ENCODE peak calls at places on chromosomes 4 and X, in nine cellular contexts. One of them, this sample, is unnamed.

GRCh38 chrX:46255066-46255465 is 290.2 kb downstream of the ZNF674 start:
- DNase-seq in M059J: no peak
- DNase-seq in dorsolateral prefrontal cortex: no peak
- DNase-seq in progenitor cell of endocrine pancreas: no peak
- DNase-seq in occipital lobe: no peak
- DNase-seq in kidney tubule cell: no peak
- DNase-seq in uterus: no peak
- DNase-seq in stimulated activated CD4-positive, alpha-beta T cell treated with anti-CD3 and anti-CD28 coated beads, Interleukin-1b, Interleukin-23, amount 100 ng/mL, for 1 hour: no peak
- DNase-seq in iPS-NIHi11: no peak
- DNase-seq in this sample: no peak

GRCh38 chr4:40458683-40459082 is 123.5 kb downstream of the CHRNA9 start:
- DNase-seq in M059J: no peak
- DNase-seq in dorsolateral prefrontal cortex: no peak
- DNase-seq in progenitor cell of endocrine pancreas: no peak
- DNase-seq in occipital lobe: no peak
- DNase-seq in kidney tubule cell: no peak
- DNase-seq in uterus: no peak
- DNase-seq in stimulated activated CD4-positive, alpha-beta T cell treated with anti-CD3 and anti-CD28 coated beads, Interleukin-1b, Interleukin-23, amount 100 ng/mL, for 1 hour: no peak
- DNase-seq in iPS-NIHi11: no peak
- DNase-seq in this sample: no peak

GRCh38 chrX:123673813-123674212 is 59.0 kb downstream of the THOC2 start:
- DNase-seq in M059J: no peak
- DNase-seq in dorsolateral prefrontal cortex: no peak
- DNase-seq in progenitor cell of endocrine pancreas: no peak
- DNase-seq in occipital lobe: no peak
- DNase-seq in kidney tubule cell: no peak
- DNase-seq in uterus: no peak
- DNase-seq in stimulated activated CD4-positive, alpha-beta T cell treated with anti-CD3 and anti-CD28 coated beads, Interleukin-1b, Interleukin-23, amount 100 ng/mL, for 1 hour: no peak
- DNase-seq in iPS-NIHi11: no peak
- DNase-seq in this sample: no peak

GRCh38 chr4:113637363-113637762 is 124.2 kb downstream of the CAMK2D start:
- DNase-seq in M059J: peak; percentile 35
- DNase-seq in dorsolateral prefrontal cortex: no peak
- DNase-seq in progenitor cell of endocrine pancreas: no peak
- DNase-seq in occipital lobe: no peak
- DNase-seq in kidney tubule cell: no peak
- DNase-seq in uterus: no peak
- DNase-seq in stimulated activated CD4-positive, alpha-beta T cell treated with anti-CD3 and anti-CD28 coated beads, Interleukin-1b, Interleukin-23, amount 100 ng/mL, for 1 hour: no peak
- DNase-seq in iPS-NIHi11: no peak
- DNase-seq in this sample: no peak

GRCh38 chr4:81040175-81040659 is 9.7 kb downstream of the BMP3 start:
- DNase-seq in M059J: peak; percentile 22
- DNase-seq in dorsolateral prefrontal cortex: no peak
- DNase-seq in progenitor cell of endocrine pancreas: no peak
- DNase-seq in occipital lobe: no peak
- DNase-seq in kidney tubule cell: peak; percentile 48
- DNase-seq in uterus: no peak
- DNase-seq in stimulated activated CD4-positive, alpha-beta T cell treated with anti-CD3 and anti-CD28 coated beads, Interleukin-1b, Interleukin-23, amount 100 ng/mL, for 1 hour: no peak
- DNase-seq in iPS-NIHi11: peak; percentile 29
- DNase-seq in this sample: no peak

GRCh38 chr4:186596346-186596745 is 41.0 kb upstream of the MTNR1A start:
- DNase-seq in M059J: no peak
- DNase-seq in dorsolateral prefrontal cortex: no peak
- DNase-seq in progenitor cell of endocrine pancreas: no peak
- DNase-seq in occipital lobe: no peak
- DNase-seq in kidney tubule cell: no peak
- DNase-seq in uterus: no peak
- DNase-seq in stimulated activated CD4-positive, alpha-beta T cell treated with anti-CD3 and anti-CD28 coated beads, Interleukin-1b, Interleukin-23, amount 100 ng/mL, for 1 hour: no peak
- DNase-seq in iPS-NIHi11: no peak
- DNase-seq in this sample: no peak

GRCh38 chrX:49058794-49059193 is at the start of gene CCDC120:
- DNase-seq in M059J: no peak
- DNase-seq in dorsolateral prefrontal cortex: no peak
- DNase-seq in progenitor cell of endocrine pancreas: no peak
- DNase-seq in occipital lobe: no peak
- DNase-seq in kidney tubule cell: peak; percentile 57
- DNase-seq in uterus: no peak
- DNase-seq in stimulated activated CD4-positive, alpha-beta T cell treated with anti-CD3 and anti-CD28 coated beads, Interleukin-1b, Interleukin-23, amount 100 ng/mL, for 1 hour: no peak
- DNase-seq in iPS-NIHi11: peak; percentile 68
- DNase-seq in this sample: no peak

GRCh38 chrX:132488092-132488749 is 617 bp downstream of the MBNL3 start:
- DNase-seq in M059J: peak; percentile 58
- DNase-seq in dorsolateral prefrontal cortex: no peak
- DNase-seq in progenitor cell of endocrine pancreas: no peak
- DNase-seq in occipital lobe: no peak
- DNase-seq in kidney tubule cell: peak; percentile 39
- DNase-seq in uterus: no peak
- DNase-seq in stimulated activated CD4-positive, alpha-beta T cell treated with anti-CD3 and anti-CD28 coated beads, Interleukin-1b, Interleukin-23, amount 100 ng/mL, for 1 hour: no peak
- DNase-seq in iPS-NIHi11: no peak
- DNase-seq in this sample: peak; percentile 35

GRCh38 chr4:84498203-84499026 is 677 bp downstream of the NKX6-1 start:
- DNase-seq in M059J: peak; percentile 41
- DNase-seq in dorsolateral prefrontal cortex: no peak
- DNase-seq in progenitor cell of endocrine pancreas: no peak
- DNase-seq in occipital lobe: no peak
- DNase-seq in kidney tubule cell: peak; percentile 18
- DNase-seq in uterus: peak; percentile 22
- DNase-seq in stimulated activated CD4-positive, alpha-beta T cell treated with anti-CD3 and anti-CD28 coated beads, Interleukin-1b, Interleukin-23, amount 100 ng/mL, for 1 hour: no peak
- DNase-seq in iPS-NIHi11: peak; percentile 34
- DNase-seq in this sample: no peak

GRCh38 chr4:99462875-99463464 is 27.8 kb upstream of the ADH7 start:
- DNase-seq in M059J: peak; percentile 56
- DNase-seq in dorsolateral prefrontal cortex: peak; percentile 64
- DNase-seq in progenitor cell of endocrine pancreas: peak; percentile 44
- DNase-seq in occipital lobe: peak; percentile 39
- DNase-seq in kidney tubule cell: peak; percentile 79
- DNase-seq in uterus: peak; percentile 39
- DNase-seq in stimulated activated CD4-positive, alpha-beta T cell treated with anti-CD3 and anti-CD28 coated beads, Interleukin-1b, Interleukin-23, amount 100 ng/mL, for 1 hour: peak; percentile 21
- DNase-seq in iPS-NIHi11: peak; percentile 76
- DNase-seq in this sample: peak; percentile 72

GRCh38 chr4:152961752-152962117 is 25.6 kb downstream of the FHDC1 start:
- DNase-seq in M059J: no peak
- DNase-seq in dorsolateral prefrontal cortex: no peak
- DNase-seq in progenitor cell of endocrine pancreas: no peak
- DNase-seq in occipital lobe: no peak
- DNase-seq in kidney tubule cell: no peak
- DNase-seq in uterus: no peak
- DNase-seq in stimulated activated CD4-positive, alpha-beta T cell treated with anti-CD3 and anti-CD28 coated beads, Interleukin-1b, Interleukin-23, amount 100 ng/mL, for 1 hour: no peak
- DNase-seq in iPS-NIHi11: no peak
- DNase-seq in this sample: no peak

GRCh38 chr4:77308843-77309242 is 151.8 kb downstream of the CCNG2 start:
- DNase-seq in M059J: peak; percentile 25
- DNase-seq in dorsolateral prefrontal cortex: no peak
- DNase-seq in progenitor cell of endocrine pancreas: no peak
- DNase-seq in occipital lobe: no peak
- DNase-seq in kidney tubule cell: peak; percentile 51
- DNase-seq in uterus: no peak
- DNase-seq in stimulated activated CD4-positive, alpha-beta T cell treated with anti-CD3 and anti-CD28 coated beads, Interleukin-1b, Interleukin-23, amount 100 ng/mL, for 1 hour: no peak
- DNase-seq in iPS-NIHi11: peak; percentile 70
- DNase-seq in this sample: no peak

GRCh38 chrX:47321978-47322377 is 48.4 kb upstream of the ZNF157 start:
- DNase-seq in M059J: no peak
- DNase-seq in dorsolateral prefrontal cortex: no peak
- DNase-seq in progenitor cell of endocrine pancreas: no peak
- DNase-seq in occipital lobe: no peak
- DNase-seq in kidney tubule cell: no peak
- DNase-seq in uterus: no peak
- DNase-seq in stimulated activated CD4-positive, alpha-beta T cell treated with anti-CD3 and anti-CD28 coated beads, Interleukin-1b, Interleukin-23, amount 100 ng/mL, for 1 hour: no peak
- DNase-seq in iPS-NIHi11: peak; percentile 45
- DNase-seq in this sample: no peak

GRCh38 chrX:16695079-16695676 is 17.3 kb downstream of the CTPS2 start:
- DNase-seq in M059J: peak; percentile 47
- DNase-seq in dorsolateral prefrontal cortex: peak; percentile 73
- DNase-seq in progenitor cell of endocrine pancreas: peak; percentile 59
- DNase-seq in occipital lobe: peak; percentile 2
- DNase-seq in kidney tubule cell: peak; percentile 56
- DNase-seq in uterus: peak; percentile 56
- DNase-seq in stimulated activated CD4-positive, alpha-beta T cell treated with anti-CD3 and anti-CD28 coated beads, Interleukin-1b, Interleukin-23, amount 100 ng/mL, for 1 hour: peak; percentile 44
- DNase-seq in iPS-NIHi11: peak; percentile 44
- DNase-seq in this sample: peak; percentile 71

GRCh38 chr4:155025762-155026457 is 182.5 kb upstream of the NPY2R start:
- DNase-seq in M059J: no peak
- DNase-seq in dorsolateral prefrontal cortex: no peak
- DNase-seq in progenitor cell of endocrine pancreas: peak; percentile 43
- DNase-seq in occipital lobe: no peak
- DNase-seq in kidney tubule cell: peak; percentile 51
- DNase-seq in uterus: no peak
- DNase-seq in stimulated activated CD4-positive, alpha-beta T cell treated with anti-CD3 and anti-CD28 coated beads, Interleukin-1b, Interleukin-23, amount 100 ng/mL, for 1 hour: peak; percentile 4
- DNase-seq in iPS-NIHi11: peak; percentile 60
- DNase-seq in this sample: no peak

GRCh38 chrX:147981038-147981752 is at the start of gene FMR1NB:
- DNase-seq in M059J: no peak
- DNase-seq in dorsolateral prefrontal cortex: no peak
- DNase-seq in progenitor cell of endocrine pancreas: no peak
- DNase-seq in occipital lobe: no peak
- DNase-seq in kidney tubule cell: no peak
- DNase-seq in uterus: no peak
- DNase-seq in stimulated activated CD4-positive, alpha-beta T cell treated with anti-CD3 and anti-CD28 coated beads, Interleukin-1b, Interleukin-23, amount 100 ng/mL, for 1 hour: no peak
- DNase-seq in iPS-NIHi11: no peak
- DNase-seq in this sample: no peak

GRCh38 chr4:28287837-28288236 is 1427.2 kb downstream of the STIM2 start:
- DNase-seq in M059J: peak; percentile 94
- DNase-seq in dorsolateral prefrontal cortex: no peak
- DNase-seq in progenitor cell of endocrine pancreas: no peak
- DNase-seq in occipital lobe: no peak
- DNase-seq in kidney tubule cell: peak; percentile 95
- DNase-seq in uterus: no peak
- DNase-seq in stimulated activated CD4-positive, alpha-beta T cell treated with anti-CD3 and anti-CD28 coated beads, Interleukin-1b, Interleukin-23, amount 100 ng/mL, for 1 hour: no peak
- DNase-seq in iPS-NIHi11: no peak
- DNase-seq in this sample: no peak

GRCh38 chrX:262391-262909 is 18.7 kb upstream of the PLCXD1 start:
- DNase-seq in M059J: no peak
- DNase-seq in dorsolateral prefrontal cortex: no peak
- DNase-seq in progenitor cell of endocrine pancreas: no peak
- DNase-seq in occipital lobe: no peak
- DNase-seq in kidney tubule cell: no peak
- DNase-seq in uterus: no peak
- DNase-seq in stimulated activated CD4-positive, alpha-beta T cell treated with anti-CD3 and anti-CD28 coated beads, Interleukin-1b, Interleukin-23, amount 100 ng/mL, for 1 hour: no peak
- DNase-seq in iPS-NIHi11: no peak
- DNase-seq in this sample: no peak

GRCh38 chrX:110180176-110180927 is 137.5 kb downstream of the AMMECR1 start:
- DNase-seq in M059J: peak; percentile 89
- DNase-seq in dorsolateral prefrontal cortex: peak; percentile 42
- DNase-seq in progenitor cell of endocrine pancreas: no peak
- DNase-seq in occipital lobe: peak; percentile 50
- DNase-seq in kidney tubule cell: peak; percentile 73
- DNase-seq in uterus: peak; percentile 60
- DNase-seq in stimulated activated CD4-positive, alpha-beta T cell treated with anti-CD3 and anti-CD28 coated beads, Interleukin-1b, Interleukin-23, amount 100 ng/mL, for 1 hour: no peak
- DNase-seq in iPS-NIHi11: no peak
- DNase-seq in this sample: peak; percentile 70

GRCh38 chr4:129246850-129247542 is 151.0 kb downstream of the C4orf33 start:
- DNase-seq in M059J: no peak
- DNase-seq in dorsolateral prefrontal cortex: no peak
- DNase-seq in progenitor cell of endocrine pancreas: no peak
- DNase-seq in occipital lobe: no peak
- DNase-seq in kidney tubule cell: no peak
- DNase-seq in uterus: no peak
- DNase-seq in stimulated activated CD4-positive, alpha-beta T cell treated with anti-CD3 and anti-CD28 coated beads, Interleukin-1b, Interleukin-23, amount 100 ng/mL, for 1 hour: no peak
- DNase-seq in iPS-NIHi11: no peak
- DNase-seq in this sample: no peak

GRCh38 chrX:55839480-55839879 is 121.9 kb downstream of the RRAGB start:
- DNase-seq in M059J: no peak
- DNase-seq in dorsolateral prefrontal cortex: no peak
- DNase-seq in progenitor cell of endocrine pancreas: no peak
- DNase-seq in occipital lobe: no peak
- DNase-seq in kidney tubule cell: no peak
- DNase-seq in uterus: no peak
- DNase-seq in stimulated activated CD4-positive, alpha-beta T cell treated with anti-CD3 and anti-CD28 coated beads, Interleukin-1b, Interleukin-23, amount 100 ng/mL, for 1 hour: no peak
- DNase-seq in iPS-NIHi11: peak; percentile 13
- DNase-seq in this sample: no peak

GRCh38 chr4:6330384-6330767 is 60.7 kb downstream of the WFS1 start:
- DNase-seq in M059J: no peak
- DNase-seq in dorsolateral prefrontal cortex: no peak
- DNase-seq in progenitor cell of endocrine pancreas: no peak
- DNase-seq in occipital lobe: no peak
- DNase-seq in kidney tubule cell: no peak
- DNase-seq in uterus: no peak
- DNase-seq in stimulated activated CD4-positive, alpha-beta T cell treated with anti-CD3 and anti-CD28 coated beads, Interleukin-1b, Interleukin-23, amount 100 ng/mL, for 1 hour: no peak
- DNase-seq in iPS-NIHi11: no peak
- DNase-seq in this sample: no peak

GRCh38 chr4:86872135-86872534 is 20.1 kb downstream of the C4orf36 start:
- DNase-seq in M059J: no peak
- DNase-seq in dorsolateral prefrontal cortex: no peak
- DNase-seq in progenitor cell of endocrine pancreas: no peak
- DNase-seq in occipital lobe: no peak
- DNase-seq in kidney tubule cell: peak; percentile 61
- DNase-seq in uterus: no peak
- DNase-seq in stimulated activated CD4-positive, alpha-beta T cell treated with anti-CD3 and anti-CD28 coated beads, Interleukin-1b, Interleukin-23, amount 100 ng/mL, for 1 hour: no peak
- DNase-seq in iPS-NIHi11: no peak
- DNase-seq in this sample: no peak

GRCh38 chr4:139866270-139866962 is 200.8 kb downstream of the MGST2 start:
- DNase-seq in M059J: no peak
- DNase-seq in dorsolateral prefrontal cortex: no peak
- DNase-seq in progenitor cell of endocrine pancreas: no peak
- DNase-seq in occipital lobe: no peak
- DNase-seq in kidney tubule cell: no peak
- DNase-seq in uterus: no peak
- DNase-seq in stimulated activated CD4-positive, alpha-beta T cell treated with anti-CD3 and anti-CD28 coated beads, Interleukin-1b, Interleukin-23, amount 100 ng/mL, for 1 hour: no peak
- DNase-seq in iPS-NIHi11: no peak
- DNase-seq in this sample: no peak

GRCh38 chrX:40389555-40389954 is 191.2 kb upstream of the ATP6AP2 start:
- DNase-seq in M059J: no peak
- DNase-seq in dorsolateral prefrontal cortex: no peak
- DNase-seq in progenitor cell of endocrine pancreas: no peak
- DNase-seq in occipital lobe: no peak
- DNase-seq in kidney tubule cell: no peak
- DNase-seq in uterus: no peak
- DNase-seq in stimulated activated CD4-positive, alpha-beta T cell treated with anti-CD3 and anti-CD28 coated beads, Interleukin-1b, Interleukin-23, amount 100 ng/mL, for 1 hour: no peak
- DNase-seq in iPS-NIHi11: no peak
- DNase-seq in this sample: no peak

GRCh38 chr4:64230709-64231310 is 178.4 kb downstream of the TECRL start:
- DNase-seq in M059J: peak; percentile 0
- DNase-seq in dorsolateral prefrontal cortex: no peak
- DNase-seq in progenitor cell of endocrine pancreas: no peak
- DNase-seq in occipital lobe: no peak
- DNase-seq in kidney tubule cell: no peak
- DNase-seq in uterus: no peak
- DNase-seq in stimulated activated CD4-positive, alpha-beta T cell treated with anti-CD3 and anti-CD28 coated beads, Interleukin-1b, Interleukin-23, amount 100 ng/mL, for 1 hour: no peak
- DNase-seq in iPS-NIHi11: peak; percentile 14
- DNase-seq in this sample: no peak

GRCh38 chr4:52952540-52952939 is 90.4 kb downstream of the RASL11B start:
- DNase-seq in M059J: no peak
- DNase-seq in dorsolateral prefrontal cortex: no peak
- DNase-seq in progenitor cell of endocrine pancreas: no peak
- DNase-seq in occipital lobe: no peak
- DNase-seq in kidney tubule cell: no peak
- DNase-seq in uterus: no peak
- DNase-seq in stimulated activated CD4-positive, alpha-beta T cell treated with anti-CD3 and anti-CD28 coated beads, Interleukin-1b, Interleukin-23, amount 100 ng/mL, for 1 hour: no peak
- DNase-seq in iPS-NIHi11: no peak
- DNase-seq in this sample: no peak

GRCh38 chr4:960736-961650 is 12.4 kb downstream of the DGKQ start:
- DNase-seq in M059J: no peak
- DNase-seq in dorsolateral prefrontal cortex: no peak
- DNase-seq in progenitor cell of endocrine pancreas: no peak
- DNase-seq in occipital lobe: no peak
- DNase-seq in kidney tubule cell: no peak
- DNase-seq in uterus: peak; percentile 15
- DNase-seq in stimulated activated CD4-positive, alpha-beta T cell treated with anti-CD3 and anti-CD28 coated beads, Interleukin-1b, Interleukin-23, amount 100 ng/mL, for 1 hour: no peak
- DNase-seq in iPS-NIHi11: peak; percentile 12
- DNase-seq in this sample: no peak

GRCh38 chrX:150365051-150365952 is 2.2 kb downstream of the MAMLD1 start:
- DNase-seq in M059J: peak; percentile 72
- DNase-seq in dorsolateral prefrontal cortex: peak; percentile 70
- DNase-seq in progenitor cell of endocrine pancreas: peak; percentile 63
- DNase-seq in occipital lobe: peak; percentile 68
- DNase-seq in kidney tubule cell: peak; percentile 73
- DNase-seq in uterus: peak; percentile 69
- DNase-seq in stimulated activated CD4-positive, alpha-beta T cell treated with anti-CD3 and anti-CD28 coated beads, Interleukin-1b, Interleukin-23, amount 100 ng/mL, for 1 hour: peak; percentile 12
- DNase-seq in iPS-NIHi11: peak; percentile 54
- DNase-seq in this sample: peak; percentile 75

GRCh38 chrX:134570509-134570846 is 87.8 kb downstream of the PLAC1 start:
- DNase-seq in M059J: no peak
- DNase-seq in dorsolateral prefrontal cortex: no peak
- DNase-seq in progenitor cell of endocrine pancreas: no peak
- DNase-seq in occipital lobe: no peak
- DNase-seq in kidney tubule cell: no peak
- DNase-seq in uterus: no peak
- DNase-seq in stimulated activated CD4-positive, alpha-beta T cell treated with anti-CD3 and anti-CD28 coated beads, Interleukin-1b, Interleukin-23, amount 100 ng/mL, for 1 hour: no peak
- DNase-seq in iPS-NIHi11: no peak
- DNase-seq in this sample: no peak

GRCh38 chr4:153160856-153161598 is 43.2 kb upstream of the TRIM2 start:
- DNase-seq in M059J: no peak
- DNase-seq in dorsolateral prefrontal cortex: no peak
- DNase-seq in progenitor cell of endocrine pancreas: no peak
- DNase-seq in occipital lobe: no peak
- DNase-seq in kidney tubule cell: no peak
- DNase-seq in uterus: no peak
- DNase-seq in stimulated activated CD4-positive, alpha-beta T cell treated with anti-CD3 and anti-CD28 coated beads, Interleukin-1b, Interleukin-23, amount 100 ng/mL, for 1 hour: no peak
- DNase-seq in iPS-NIHi11: no peak
- DNase-seq in this sample: no peak